ENCODE peak calls at places on chromosomes 11 and 22, in four cellular contexts. One of them, this sample, is unnamed.

GRCh38 chr11:129440028-129440630 is 64.5 kb downstream of the BARX2 start:
- DNase-seq in activated CD8-positive, alpha-beta T cell treated with anti-CD3 and anti-CD28 coated beads, Interleukin-2, amount 10 ng/mL, durations not matched to agents 7 days and 5 days: no peak
- DNase-seq in A172: peak
- DNase-seq in pancreas: peak
- DNase-seq in this sample: peak

GRCh38 chr11:112922606-112923005 is 38.6 kb upstream of the NCAM1 start:
- DNase-seq in pancreas: no peak
- DNase-seq in activated CD8-positive, alpha-beta T cell treated with anti-CD3 and anti-CD28 coated beads, Interleukin-2, amount 10 ng/mL, durations not matched to agents 7 days and 5 days: no peak
- DNase-seq in A172: no peak
- DNase-seq in this sample: no peak

GRCh38 chr22:30868663-30869385 is 99.8 kb downstream of the MORC2 start:
- DNase-seq in A172: no peak
- DNase-seq in activated CD8-positive, alpha-beta T cell treated with anti-CD3 and anti-CD28 coated beads, Interleukin-2, amount 10 ng/mL, durations not matched to agents 7 days and 5 days: no peak
- DNase-seq in pancreas: peak
- DNase-seq in this sample: no peak

GRCh38 chr22:19204640-19205039 is 26.1 kb upstream of the SLC25A1 start:
- DNase-seq in activated CD8-positive, alpha-beta T cell treated with anti-CD3 and anti-CD28 coated beads, Interleukin-2, amount 10 ng/mL, durations not matched to agents 7 days and 5 days: no peak
- DNase-seq in A172: no peak
- DNase-seq in pancreas: no peak
- DNase-seq in this sample: no peak

GRCh38 chr11:119445356-119445755 is 22.4 kb upstream of the THY1 start:
- DNase-seq in pancreas: no peak
- DNase-seq in A172: no peak
- DNase-seq in activated CD8-positive, alpha-beta T cell treated with anti-CD3 and anti-CD28 coated beads, Interleukin-2, amount 10 ng/mL, durations not matched to agents 7 days and 5 days: no peak
- DNase-seq in this sample: no peak

GRCh38 chr22:23632178-23632577 is at the start of gene DRICH1:
- DNase-seq in activated CD8-positive, alpha-beta T cell treated with anti-CD3 and anti-CD28 coated beads, Interleukin-2, amount 10 ng/mL, durations not matched to agents 7 days and 5 days: peak
- DNase-seq in A172: peak
- DNase-seq in pancreas: no peak
- DNase-seq in this sample: no peak

GRCh38 chr11:103344886-103345285 is 235.7 kb downstream of the DYNC2H1 start:
- DNase-seq in activated CD8-positive, alpha-beta T cell treated with anti-CD3 and anti-CD28 coated beads, Interleukin-2, amount 10 ng/mL, durations not matched to agents 7 days and 5 days: no peak
- DNase-seq in A172: no peak
- DNase-seq in pancreas: no peak
- DNase-seq in this sample: no peak

GRCh38 chr11:67118059-67118766 is 850 bp upstream of the KDM2A start:
- DNase-seq in activated CD8-positive, alpha-beta T cell treated with anti-CD3 and anti-CD28 coated beads, Interleukin-2, amount 10 ng/mL, durations not matched to agents 7 days and 5 days: peak
- DNase-seq in pancreas: peak
- DNase-seq in A172: no peak
- DNase-seq in this sample: no peak

GRCh38 chr22:32574957-32575893 is 100.6 kb downstream of the FBXO7 start:
- DNase-seq in A172: no peak
- DNase-seq in activated CD8-positive, alpha-beta T cell treated with anti-CD3 and anti-CD28 coated beads, Interleukin-2, amount 10 ng/mL, durations not matched to agents 7 days and 5 days: no peak
- DNase-seq in pancreas: no peak
- DNase-seq in this sample: no peak

GRCh38 chr11:101048479-101048878 is 81.1 kb downstream of the PGR start:
- DNase-seq in A172: no peak
- DNase-seq in activated CD8-positive, alpha-beta T cell treated with anti-CD3 and anti-CD28 coated beads, Interleukin-2, amount 10 ng/mL, durations not matched to agents 7 days and 5 days: no peak
- DNase-seq in pancreas: no peak
- DNase-seq in this sample: peak

GRCh38 chr22:42277988-42278776 is 7.7 kb upstream of the TCF20 start:
- DNase-seq in A172: no peak
- DNase-seq in activated CD8-positive, alpha-beta T cell treated with anti-CD3 and anti-CD28 coated beads, Interleukin-2, amount 10 ng/mL, durations not matched to agents 7 days and 5 days: no peak
- DNase-seq in pancreas: no peak
- DNase-seq in this sample: no peak

GRCh38 chr11:62033191-62034044 is 66.0 kb upstream of the FTH1 start:
- DNase-seq in pancreas: no peak
- DNase-seq in A172: peak
- DNase-seq in activated CD8-positive, alpha-beta T cell treated with anti-CD3 and anti-CD28 coated beads, Interleukin-2, amount 10 ng/mL, durations not matched to agents 7 days and 5 days: no peak
- DNase-seq in this sample: peak

GRCh38 chr11:47466701-47467250 is 17.8 kb upstream of the RAPSN start:
- DNase-seq in pancreas: peak
- DNase-seq in activated CD8-positive, alpha-beta T cell treated with anti-CD3 and anti-CD28 coated beads, Interleukin-2, amount 10 ng/mL, durations not matched to agents 7 days and 5 days: no peak
- DNase-seq in A172: peak
- DNase-seq in this sample: no peak

GRCh38 chr11:33211588-33211987 is 45.6 kb upstream of the HIPK3 start:
- DNase-seq in pancreas: no peak
- DNase-seq in A172: no peak
- DNase-seq in activated CD8-positive, alpha-beta T cell treated with anti-CD3 and anti-CD28 coated beads, Interleukin-2, amount 10 ng/mL, durations not matched to agents 7 days and 5 days: no peak
- DNase-seq in this sample: no peak

GRCh38 chr11:43418197-43418596 is 59.5 kb downstream of the TTC17 start:
- DNase-seq in pancreas: no peak
- DNase-seq in A172: no peak
- DNase-seq in activated CD8-positive, alpha-beta T cell treated with anti-CD3 and anti-CD28 coated beads, Interleukin-2, amount 10 ng/mL, durations not matched to agents 7 days and 5 days: no peak
- DNase-seq in this sample: no peak

GRCh38 chr22:16959345-16959930 is 48.6 kb downstream of the GAB4 start:
- DNase-seq in activated CD8-positive, alpha-beta T cell treated with anti-CD3 and anti-CD28 coated beads, Interleukin-2, amount 10 ng/mL, durations not matched to agents 7 days and 5 days: no peak
- DNase-seq in pancreas: no peak
- DNase-seq in A172: no peak
- DNase-seq in this sample: no peak

GRCh38 chr11:19595499-19595839 is 117.2 kb upstream of the NAV2 start:
- DNase-seq in activated CD8-positive, alpha-beta T cell treated with anti-CD3 and anti-CD28 coated beads, Interleukin-2, amount 10 ng/mL, durations not matched to agents 7 days and 5 days: no peak
- DNase-seq in A172: no peak
- DNase-seq in pancreas: no peak
- DNase-seq in this sample: no peak

GRCh38 chr11:65298655-65299179 is 15.9 kb upstream of the CDC42EP2 start:
- DNase-seq in activated CD8-positive, alpha-beta T cell treated with anti-CD3 and anti-CD28 coated beads, Interleukin-2, amount 10 ng/mL, durations not matched to agents 7 days and 5 days: no peak
- DNase-seq in A172: peak
- DNase-seq in pancreas: no peak
- DNase-seq in this sample: no peak

GRCh38 chr11:7251487-7251835 is 243 bp upstream of the SYT9 start:
- DNase-seq in pancreas: no peak
- DNase-seq in activated CD8-positive, alpha-beta T cell treated with anti-CD3 and anti-CD28 coated beads, Interleukin-2, amount 10 ng/mL, durations not matched to agents 7 days and 5 days: no peak
- DNase-seq in A172: no peak
- DNase-seq in this sample: no peak

GRCh38 chr11:2272241-2272945 is 2.0 kb upstream of the ASCL2 start:
- DNase-seq in A172: no peak
- DNase-seq in activated CD8-positive, alpha-beta T cell treated with anti-CD3 and anti-CD28 coated beads, Interleukin-2, amount 10 ng/mL, durations not matched to agents 7 days and 5 days: no peak
- DNase-seq in pancreas: no peak
- DNase-seq in this sample: no peak

GRCh38 chr11:13367115-13367514 is 89.5 kb downstream of the BMAL1 start:
- DNase-seq in A172: no peak
- DNase-seq in pancreas: no peak
- DNase-seq in activated CD8-positive, alpha-beta T cell treated with anti-CD3 and anti-CD28 coated beads, Interleukin-2, amount 10 ng/mL, durations not matched to agents 7 days and 5 days: no peak
- DNase-seq in this sample: no peak

GRCh38 chr22:21796863-21797262 is 61.3 kb upstream of the YPEL1 start:
- DNase-seq in A172: no peak
- DNase-seq in activated CD8-positive, alpha-beta T cell treated with anti-CD3 and anti-CD28 coated beads, Interleukin-2, amount 10 ng/mL, durations not matched to agents 7 days and 5 days: no peak
- DNase-seq in pancreas: peak
- DNase-seq in this sample: no peak

GRCh38 chr11:44010789-44011251 is 37.0 kb upstream of the ACCSL start:
- DNase-seq in activated CD8-positive, alpha-beta T cell treated with anti-CD3 and anti-CD28 coated beads, Interleukin-2, amount 10 ng/mL, durations not matched to agents 7 days and 5 days: no peak
- DNase-seq in pancreas: peak
- DNase-seq in A172: no peak
- DNase-seq in this sample: no peak

GRCh38 chr11:44518968-44519550 is 46.4 kb upstream of the CD82 start:
- DNase-seq in pancreas: no peak
- DNase-seq in A172: no peak
- DNase-seq in activated CD8-positive, alpha-beta T cell treated with anti-CD3 and anti-CD28 coated beads, Interleukin-2, amount 10 ng/mL, durations not matched to agents 7 days and 5 days: no peak
- DNase-seq in this sample: no peak

GRCh38 chr11:125394306-125394705 is 101.8 kb downstream of the FEZ1 start:
- DNase-seq in activated CD8-positive, alpha-beta T cell treated with anti-CD3 and anti-CD28 coated beads, Interleukin-2, amount 10 ng/mL, durations not matched to agents 7 days and 5 days: no peak
- DNase-seq in A172: no peak
- DNase-seq in pancreas: no peak
- DNase-seq in this sample: no peak

GRCh38 chr11:119509277-119509841 is 86.4 kb upstream of the THY1 start:
- DNase-seq in pancreas: no peak
- DNase-seq in activated CD8-positive, alpha-beta T cell treated with anti-CD3 and anti-CD28 coated beads, Interleukin-2, amount 10 ng/mL, durations not matched to agents 7 days and 5 days: no peak
- DNase-seq in A172: peak
- DNase-seq in this sample: peak

GRCh38 chr22:20198527-20199319 is 47.9 kb upstream of the CCDC188 start:
- DNase-seq in activated CD8-positive, alpha-beta T cell treated with anti-CD3 and anti-CD28 coated beads, Interleukin-2, amount 10 ng/mL, durations not matched to agents 7 days and 5 days: no peak
- DNase-seq in pancreas: no peak
- DNase-seq in A172: no peak
- DNase-seq in this sample: no peak

GRCh38 chr11:73359930-73360742 is 16.1 kb upstream of the RELT start:
- DNase-seq in activated CD8-positive, alpha-beta T cell treated with anti-CD3 and anti-CD28 coated beads, Interleukin-2, amount 10 ng/mL, durations not matched to agents 7 days and 5 days: peak
- DNase-seq in A172: no peak
- DNase-seq in pancreas: no peak
- DNase-seq in this sample: no peak

GRCh38 chr22:32796865-32797573 is 4.5 kb upstream of the TIMP3 start:
- DNase-seq in activated CD8-positive, alpha-beta T cell treated with anti-CD3 and anti-CD28 coated beads, Interleukin-2, amount 10 ng/mL, durations not matched to agents 7 days and 5 days: peak
- DNase-seq in pancreas: peak
- DNase-seq in A172: peak
- DNase-seq in this sample: peak

GRCh38 chr11:134691985-134692384 is 279.9 kb upstream of the B3GAT1 start:
- DNase-seq in activated CD8-positive, alpha-beta T cell treated with anti-CD3 and anti-CD28 coated beads, Interleukin-2, amount 10 ng/mL, durations not matched to agents 7 days and 5 days: no peak
- DNase-seq in pancreas: no peak
- DNase-seq in A172: no peak
- DNase-seq in this sample: peak

GRCh38 chr11:32213223-32213622 is 122.3 kb downstream of the RCN1 start:
- DNase-seq in pancreas: no peak
- DNase-seq in activated CD8-positive, alpha-beta T cell treated with anti-CD3 and anti-CD28 coated beads, Interleukin-2, amount 10 ng/mL, durations not matched to agents 7 days and 5 days: no peak
- DNase-seq in A172: peak
- DNase-seq in this sample: peak

GRCh38 chr11:120172054-120172881 is 34.4 kb upstream of the TRIM29 start:
- DNase-seq in pancreas: peak
- DNase-seq in activated CD8-positive, alpha-beta T cell treated with anti-CD3 and anti-CD28 coated beads, Interleukin-2, amount 10 ng/mL, durations not matched to agents 7 days and 5 days: peak
- DNase-seq in A172: peak
- DNase-seq in this sample: peak

GRCh38 chr22:44091021-44091721 is 67.1 kb downstream of the PARVB start:
- DNase-seq in A172: no peak
- DNase-seq in activated CD8-positive, alpha-beta T cell treated with anti-CD3 and anti-CD28 coated beads, Interleukin-2, amount 10 ng/mL, durations not matched to agents 7 days and 5 days: peak
- DNase-seq in pancreas: no peak
- DNase-seq in this sample: peak

GRCh38 chr22:31742115-31742514 is 7.8 kb downstream of the PRR14L start:
- DNase-seq in A172: no peak
- DNase-seq in pancreas: no peak
- DNase-seq in activated CD8-positive, alpha-beta T cell treated with anti-CD3 and anti-CD28 coated beads, Interleukin-2, amount 10 ng/mL, durations not matched to agents 7 days and 5 days: no peak
- DNase-seq in this sample: no peak

GRCh38 chr11:126732981-126733380 is 267.6 kb downstream of the KIRREL3 start:
- DNase-seq in activated CD8-positive, alpha-beta T cell treated with anti-CD3 and anti-CD28 coated beads, Interleukin-2, amount 10 ng/mL, durations not matched to agents 7 days and 5 days: no peak
- DNase-seq in A172: no peak
- DNase-seq in pancreas: no peak
- DNase-seq in this sample: no peak

GRCh38 chr11:38543311-38543710 is 1945.3 kb upstream of the RAG2 start:
- DNase-seq in activated CD8-positive, alpha-beta T cell treated with anti-CD3 and anti-CD28 coated beads, Interleukin-2, amount 10 ng/mL, durations not matched to agents 7 days and 5 days: no peak
- DNase-seq in pancreas: no peak
- DNase-seq in A172: no peak
- DNase-seq in this sample: peak

GRCh38 chr11:20397281-20397680 is 9.8 kb downstream of the PRMT3 start:
- DNase-seq in A172: peak
- DNase-seq in activated CD8-positive, alpha-beta T cell treated with anti-CD3 and anti-CD28 coated beads, Interleukin-2, amount 10 ng/mL, durations not matched to agents 7 days and 5 days: peak
- DNase-seq in pancreas: no peak
- DNase-seq in this sample: peak

This sample was measured in bronchial epithelial cell.